ENCODE peak calls at places on chromosomes 12 and 14, in five cellular contexts. One of them, this sample, is unnamed.

GRCh38 chr12:111408686-111409402 is 3.1 kb downstream of the SH2B3 start:
- DNase-seq in upper lobe of right lung: no peak
- DNase-seq in A549: no peak
- DNase-seq in DND-41: no peak
- DNase-seq in esophagus squamous epithelium: no peak
- DNase-seq in this sample: no peak

GRCh38 chr12:18716236-18716635 is 21.6 kb downstream of the PLCZ1 start:
- DNase-seq in DND-41: no peak
- DNase-seq in A549: no peak
- DNase-seq in esophagus squamous epithelium: no peak
- DNase-seq in upper lobe of right lung: no peak
- DNase-seq in this sample: no peak

GRCh38 chr12:122412851-122413433 is 9.5 kb downstream of the CLIP1 start:
- DNase-seq in DND-41: no peak
- DNase-seq in upper lobe of right lung: no peak
- DNase-seq in esophagus squamous epithelium: no peak
- DNase-seq in A549: no peak
- DNase-seq in this sample: peak; percentile 65

GRCh38 chr14:104505085-104506074 is 74.2 kb upstream of the C14orf180 start:
- DNase-seq in upper lobe of right lung: no peak
- DNase-seq in A549: no peak
- DNase-seq in DND-41: no peak
- DNase-seq in esophagus squamous epithelium: no peak
- DNase-seq in this sample: no peak

GRCh38 chr14:35368583-35368982 is 36.0 kb downstream of the NFKBIA start:
- DNase-seq in A549: no peak
- DNase-seq in esophagus squamous epithelium: no peak
- DNase-seq in DND-41: no peak
- DNase-seq in upper lobe of right lung: no peak
- DNase-seq in this sample: no peak

GRCh38 chr12:106223485-106224391 is 24.1 kb downstream of the CKAP4 start:
- DNase-seq in A549: peak; percentile 90
- DNase-seq in upper lobe of right lung: peak; percentile 76
- DNase-seq in DND-41: peak; percentile 75
- DNase-seq in esophagus squamous epithelium: no peak
- DNase-seq in this sample: peak; percentile 68

GRCh38 chr12:570949-571794 is 92.1 kb downstream of the NINJ2 start:
- DNase-seq in A549: peak; percentile 97
- DNase-seq in DND-41: no peak
- DNase-seq in esophagus squamous epithelium: no peak
- DNase-seq in upper lobe of right lung: peak; percentile 81
- DNase-seq in this sample: no peak

GRCh38 chr14:20327005-20327869 is 5.8 kb downstream of the CCNB1IP1 start:
- DNase-seq in A549: peak; percentile 55
- DNase-seq in DND-41: peak; percentile 20
- DNase-seq in upper lobe of right lung: no peak
- DNase-seq in esophagus squamous epithelium: no peak
- DNase-seq in this sample: peak; percentile 70

GRCh38 chr12:109678732-109679131 is 34.9 kb upstream of the FAM222A start:
- DNase-seq in DND-41: no peak
- DNase-seq in upper lobe of right lung: no peak
- DNase-seq in esophagus squamous epithelium: no peak
- DNase-seq in A549: no peak
- DNase-seq in this sample: no peak

GRCh38 chr12:131896080-131896810 is 1.8 kb downstream of the ULK1 start:
- DNase-seq in esophagus squamous epithelium: peak; percentile 34
- DNase-seq in DND-41: peak; percentile 58
- DNase-seq in upper lobe of right lung: peak; percentile 96
- DNase-seq in A549: peak; percentile 95
- DNase-seq in this sample: peak; percentile 73

GRCh38 chr14:40417777-40418401 is 985.7 kb upstream of the FBXO33 start:
- DNase-seq in esophagus squamous epithelium: no peak
- DNase-seq in upper lobe of right lung: no peak
- DNase-seq in A549: peak; percentile 1
- DNase-seq in DND-41: peak; percentile 7
- DNase-seq in this sample: peak; percentile 7

GRCh38 chr12:8080131-8080530 is 1.9 kb upstream of the NECAP1 start:
- DNase-seq in esophagus squamous epithelium: no peak
- DNase-seq in upper lobe of right lung: no peak
- DNase-seq in A549: no peak
- DNase-seq in DND-41: no peak
- DNase-seq in this sample: no peak

GRCh38 chr12:52575948-52576347 is 2.3 kb upstream of the KRT74 start:
- DNase-seq in upper lobe of right lung: peak; percentile 12
- DNase-seq in esophagus squamous epithelium: no peak
- DNase-seq in DND-41: no peak
- DNase-seq in A549: no peak
- DNase-seq in this sample: no peak

GRCh38 chr12:13503094-13503835 is 306.7 kb downstream of the EMP1 start:
- DNase-seq in upper lobe of right lung: no peak
- DNase-seq in esophagus squamous epithelium: no peak
- DNase-seq in A549: no peak
- DNase-seq in DND-41: no peak
- DNase-seq in this sample: no peak

GRCh38 chr14:32073537-32074189 is 3.4 kb upstream of the ARHGAP5 start:
- DNase-seq in upper lobe of right lung: no peak
- DNase-seq in DND-41: peak; percentile 68
- DNase-seq in esophagus squamous epithelium: no peak
- DNase-seq in A549: peak; percentile 71
- DNase-seq in this sample: peak; percentile 86

GRCh38 chr12:22709292-22709691 is 84.3 kb downstream of the ETNK1 start:
- DNase-seq in DND-41: no peak
- DNase-seq in upper lobe of right lung: no peak
- DNase-seq in A549: peak; percentile 44
- DNase-seq in esophagus squamous epithelium: no peak
- DNase-seq in this sample: peak; percentile 46

GRCh38 chr12:130418261-130418660 is 80.6 kb downstream of the PIWIL1 start:
- DNase-seq in upper lobe of right lung: no peak
- DNase-seq in A549: no peak
- DNase-seq in esophagus squamous epithelium: no peak
- DNase-seq in DND-41: no peak
- DNase-seq in this sample: no peak

GRCh38 chr14:32623300-32624093 is 294.4 kb downstream of the AKAP6 start:
- DNase-seq in A549: no peak
- DNase-seq in DND-41: no peak
- DNase-seq in esophagus squamous epithelium: no peak
- DNase-seq in upper lobe of right lung: no peak
- DNase-seq in this sample: no peak

GRCh38 chr12:49895773-49896172 is 7.9 kb downstream of the FAIM2 start:
- DNase-seq in esophagus squamous epithelium: no peak
- DNase-seq in DND-41: no peak
- DNase-seq in upper lobe of right lung: no peak
- DNase-seq in A549: no peak
- DNase-seq in this sample: no peak

GRCh38 chr14:92645841-92646478 is 102.5 kb downstream of the LGMN start:
- DNase-seq in DND-41: no peak
- DNase-seq in upper lobe of right lung: no peak
- DNase-seq in A549: no peak
- DNase-seq in esophagus squamous epithelium: no peak
- DNase-seq in this sample: no peak

GRCh38 chr12:39958377-39958776 is 147.5 kb downstream of the SLC2A13 start:
- DNase-seq in esophagus squamous epithelium: no peak
- DNase-seq in upper lobe of right lung: no peak
- DNase-seq in DND-41: no peak
- DNase-seq in A549: no peak
- DNase-seq in this sample: peak; percentile 6

GRCh38 chr14:95597784-95598204 is 62.9 kb downstream of the GLRX5 start:
- DNase-seq in upper lobe of right lung: no peak
- DNase-seq in esophagus squamous epithelium: no peak
- DNase-seq in A549: no peak
- DNase-seq in DND-41: no peak
- DNase-seq in this sample: peak; percentile 23

GRCh38 chr12:95261109-95261508 is 43.5 kb downstream of the VEZT start:
- DNase-seq in A549: no peak
- DNase-seq in DND-41: no peak
- DNase-seq in upper lobe of right lung: no peak
- DNase-seq in esophagus squamous epithelium: no peak
- DNase-seq in this sample: no peak

GRCh38 chr12:69987453-69988102 is 162.6 kb downstream of the MYRFL start:
- DNase-seq in A549: peak; percentile 25
- DNase-seq in DND-41: no peak
- DNase-seq in esophagus squamous epithelium: no peak
- DNase-seq in upper lobe of right lung: no peak
- DNase-seq in this sample: no peak

GRCh38 chr14:90698379-90698869 is 117.8 kb downstream of the TTC7B start:
- DNase-seq in esophagus squamous epithelium: no peak
- DNase-seq in A549: no peak
- DNase-seq in upper lobe of right lung: no peak
- DNase-seq in DND-41: no peak
- DNase-seq in this sample: no peak

GRCh38 chr14:93332032-93332852 is 594 bp downstream of the BTBD7 start:
- DNase-seq in esophagus squamous epithelium: no peak
- DNase-seq in A549: no peak
- DNase-seq in upper lobe of right lung: peak; percentile 87
- DNase-seq in DND-41: peak; percentile 45
- DNase-seq in this sample: peak; percentile 77

GRCh38 chr12:105214670-105215375 is 21.2 kb downstream of the APPL2 start:
- DNase-seq in A549: no peak
- DNase-seq in DND-41: no peak
- DNase-seq in upper lobe of right lung: no peak
- DNase-seq in esophagus squamous epithelium: no peak
- DNase-seq in this sample: no peak

GRCh38 chr14:23514009-23514962 is 37.3 kb downstream of the ZFHX2 start:
- DNase-seq in A549: no peak
- DNase-seq in esophagus squamous epithelium: no peak
- DNase-seq in upper lobe of right lung: no peak
- DNase-seq in DND-41: no peak
- DNase-seq in this sample: no peak

GRCh38 chr14:94129758-94130414 is 482 bp upstream of the IFI27L2 start:
- DNase-seq in upper lobe of right lung: no peak
- DNase-seq in DND-41: peak; percentile 24
- DNase-seq in esophagus squamous epithelium: no peak
- DNase-seq in A549: peak; percentile 54
- DNase-seq in this sample: peak; percentile 34

GRCh38 chr12:115222220-115222619 is 538.2 kb upstream of the TBX3 start:
- DNase-seq in DND-41: no peak
- DNase-seq in A549: no peak
- DNase-seq in esophagus squamous epithelium: no peak
- DNase-seq in upper lobe of right lung: no peak
- DNase-seq in this sample: no peak

GRCh38 chr12:115866909-115867525 is 410.5 kb downstream of the MED13L start:
- DNase-seq in DND-41: no peak
- DNase-seq in esophagus squamous epithelium: no peak
- DNase-seq in A549: peak; percentile 55
- DNase-seq in upper lobe of right lung: no peak
- DNase-seq in this sample: no peak

GRCh38 chr14:59273737-59274136 is 85.3 kb downstream of the DAAM1 start:
- DNase-seq in A549: no peak
- DNase-seq in esophagus squamous epithelium: no peak
- DNase-seq in DND-41: no peak
- DNase-seq in upper lobe of right lung: no peak
- DNase-seq in this sample: no peak

GRCh38 chr12:72560370-72560769 is 288.2 kb downstream of the TRHDE start:
- DNase-seq in esophagus squamous epithelium: no peak
- DNase-seq in DND-41: no peak
- DNase-seq in upper lobe of right lung: no peak
- DNase-seq in A549: no peak
- DNase-seq in this sample: no peak
- TF ChIP-seq CTCF in esophagus squamous epithelium: no peak
- TF ChIP-seq CTCF in DND-41: no peak
- TF ChIP-seq CTCF in upper lobe of right lung: no peak
- TF ChIP-seq CTCF in A549: no peak
- TF ChIP-seq CTCF in this sample: no peak

GRCh38 chr12:53985900-53986685 is 1.1 kb downstream of the HOXC10 start:
- DNase-seq in upper lobe of right lung: peak; percentile 58
- DNase-seq in esophagus squamous epithelium: no peak
- DNase-seq in A549: no peak
- DNase-seq in DND-41: no peak
- DNase-seq in this sample: no peak
- H3K4me3 ChIP-seq in upper lobe of right lung: no peak overlapping the region
- H3K4me3 ChIP-seq in esophagus squamous epithelium: peak overlapping the region; percentile 21
- H3K4me3 ChIP-seq in A549: no peak overlapping the region
- H3K4me3 ChIP-seq in DND-41: no peak overlapping the region
- H3K4me3 ChIP-seq in this sample: no peak overlapping the region

DNA sequence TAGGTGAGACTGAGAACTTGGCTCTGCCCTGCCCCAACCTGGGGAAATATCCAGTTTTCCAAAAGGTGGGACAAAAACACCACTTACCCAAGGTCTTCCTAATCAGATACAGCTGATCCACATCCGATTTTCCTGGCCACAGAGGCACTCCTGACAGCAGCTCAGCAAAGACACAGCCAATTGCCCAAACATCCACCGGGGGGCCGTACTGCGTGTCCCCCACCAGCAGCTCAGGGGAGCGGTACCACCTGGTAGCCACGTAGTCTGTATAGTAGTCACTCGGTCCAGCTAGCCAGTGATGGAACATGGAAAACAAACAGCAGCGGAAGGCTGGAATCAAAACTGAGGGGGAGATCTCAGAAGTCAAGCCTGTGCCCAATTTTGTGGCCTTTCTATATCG is 28.8 kb downstream of the DMAC2L start:
- DNase-seq in DND-41: peak; percentile 25
- DNase-seq in upper lobe of right lung: no peak
- DNase-seq in A549: no peak
- DNase-seq in esophagus squamous epithelium: no peak
- DNase-seq in this sample: peak; percentile 10
- TF ChIP-seq CTCF in DND-41: peak; percentile 52
- TF ChIP-seq CTCF in upper lobe of right lung: no peak
- TF ChIP-seq CTCF in A549: no peak
- TF ChIP-seq CTCF in esophagus squamous epithelium: no peak
- TF ChIP-seq CTCF in this sample: peak; percentile 15

GRCh38 chr12:6202846-6203245 is 2.6 kb downstream of the CD9 start:
- DNase-seq in upper lobe of right lung: no peak
- DNase-seq in esophagus squamous epithelium: no peak
- DNase-seq in A549: no peak
- DNase-seq in DND-41: no peak
- DNase-seq in this sample: no peak

GRCh38 chr12:6201199-6201608 is 1.0 kb downstream of the CD9 start:
- DNase-seq in upper lobe of right lung: peak; percentile 77
- DNase-seq in esophagus squamous epithelium: no peak
- DNase-seq in DND-41: no peak
- DNase-seq in A549: peak; percentile 68
- DNase-seq in this sample: no peak

GRCh38 chr12:6200266-6201198 is at the start of gene CD9:
- DNase-seq in DND-41: no peak
- DNase-seq in upper lobe of right lung: peak; percentile 76
- DNase-seq in esophagus squamous epithelium: no peak
- DNase-seq in A549: peak; percentile 76
- DNase-seq in this sample: no peak

GRCh38 chr12:6202331-6202730 is 2.1 kb downstream of the CD9 start:
- DNase-seq in DND-41: no peak
- DNase-seq in upper lobe of right lung: no peak
- DNase-seq in A549: no peak
- DNase-seq in esophagus squamous epithelium: no peak
- DNase-seq in this sample: no peak

DNA sequence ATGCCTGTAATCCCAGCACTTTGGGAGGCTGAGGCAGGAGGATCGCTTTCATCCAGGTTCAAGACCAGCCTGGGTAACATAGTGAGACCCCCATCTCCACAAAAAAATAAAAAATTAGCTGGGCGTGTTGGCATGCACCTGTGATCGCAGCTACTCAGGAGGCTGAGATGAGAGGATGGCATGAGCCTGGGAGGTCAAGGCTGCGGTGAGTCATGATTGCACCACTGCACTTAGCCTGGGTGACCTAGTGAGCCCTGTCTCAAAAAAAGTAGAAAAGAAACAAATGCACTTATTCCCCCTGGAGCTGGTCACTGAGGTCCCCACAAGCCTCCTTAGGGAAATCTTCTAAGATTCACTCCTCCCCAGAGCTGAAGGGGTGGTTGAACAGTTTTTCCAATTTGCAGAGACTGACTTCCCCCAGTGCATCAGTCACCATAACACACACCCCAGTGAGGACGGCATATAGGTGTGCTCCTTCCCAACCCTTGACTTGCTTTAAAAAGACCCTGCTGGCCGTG is 1.6 kb downstream of the CD9 start:
- DNase-seq in DND-41: no peak
- DNase-seq in upper lobe of right lung: no peak
- DNase-seq in A549: no peak
- DNase-seq in esophagus squamous epithelium: no peak
- DNase-seq in this sample: no peak
- H3K4me3 ChIP-seq in DND-41: no peak overlapping the region
- H3K4me3 ChIP-seq in upper lobe of right lung: peak overlapping the region; percentile 84
- H3K4me3 ChIP-seq in A549: peak overlapping the region; percentile 65
- H3K4me3 ChIP-seq in esophagus squamous epithelium: peak overlapping the region; percentile 87
- H3K4me3 ChIP-seq in this sample: no peak overlapping the region